ENCODE peak calls at places on chromosomes 6 and 20, in four cellular contexts. T, P, Y and V are unnamed samples.

GRCh38 chr20:16819483-16819882 is 71.3 kb downstream of the OTOR start:
- DNase-seq in P (no peak), T (no peak), Y (no peak), V (no peak)

GRCh38 chr20:47265214-47265613 is 91.3 kb downstream of the ZMYND8 start:
- DNase-seq in Y (no peak), P (no peak), T (no peak), V (no peak)

GRCh38 chr6:73461537-73462350 is at the start of gene MTO1:
- DNase-seq in Y (peak; percentile 95), P (peak; percentile 91), T (peak; percentile 91), V (peak; percentile 96)

GRCh38 chr20:9179193-9179802 is 110.4 kb downstream of the PLCB4 start:
- DNase-seq in T (no peak), Y (no peak), P (no peak), V (no peak)

GRCh38 chr6:101395345-101395744 is 1.8 kb downstream of the GRIK2 start:
- DNase-seq in P (no peak), Y (no peak), T (no peak), V (no peak)

GRCh38 chr6:142474446-142475289 is 172.9 kb downstream of the ADGRG6 start:
- DNase-seq in P (no peak), T (peak; percentile 52), Y (peak; percentile 58), V (no peak)

GRCh38 chr6:7975764-7976146 is 65.2 kb upstream of the TXNDC5 start:
- DNase-seq in T (peak; percentile 16), P (peak; percentile 34), Y (no peak), V (no peak)

GRCh38 chr20:40948352-40949267 is 80.0 kb upstream of the TOP1 start:
- DNase-seq in P (no peak), Y (no peak), T (no peak), V (no peak)

GRCh38 chr6:16374796-16375195 is 136.4 kb downstream of the GMPR start:
- DNase-seq in T (peak; percentile 59), Y (no peak), P (no peak), V (no peak)

GRCh38 chr20:41138217-41138526 is 829 bp downstream of the PLCG1 start:
- DNase-seq in Y (no peak), T (no peak), P (no peak), V (no peak)